ENCODE peak calls at places on chromosomes 7 and 10, in four cellular contexts. C is iPS DF 6.9, A is cardiac muscle cell, R is OCI-LY7. P is an unnamed sample.

GRCh38 chr7:157807510-157807909 is 470.7 kb downstream of the DNAJB6 start:
- DNase-seq in C (no peak), A (no peak), R (no peak), P (peak; percentile 86)

GRCh38 chr7:44144968-44145418 is 3.9 kb upstream of the MYL7 start:
- DNase-seq in C (no peak), A (no peak), R (no peak), P (peak; percentile 74)

GRCh38 chr7:3157541-3158287 is 114.0 kb upstream of the CARD11 start:
- DNase-seq in C (no peak), A (peak; percentile 52), R (no peak), P (no peak)

GRCh38 chr10:71188201-71188600 is 24.2 kb upstream of the UNC5B start:
- DNase-seq in C (no peak), A (no peak), R (no peak), P (no peak)

GRCh38 chr7:158266817-158267736 is 320.5 kb downstream of the PTPRN2 start:
- DNase-seq in C (no peak), A (no peak), R (no peak), P (no peak)

GRCh38 chr7:66518151-66518691 is 110.5 kb upstream of the KCTD7 start:
- DNase-seq in C (no peak), A (no peak), R (no peak), P (no peak)

GRCh38 chr10:26423722-26424121 is 14.4 kb upstream of the APBB1IP start:
- DNase-seq in C (no peak), A (no peak), R (no peak), P (no peak)

GRCh38 chr10:273088-273487 is 137.8 kb downstream of the ZMYND11 start:
- DNase-seq in C (no peak), A (no peak), R (no peak), P (no peak)

GRCh38 chr7:144415858-144416257 is 12.4 kb upstream of the NOBOX start:
- DNase-seq in C (no peak), A (no peak), R (no peak), P (no peak)

GRCh38 chr10:7260912-7261700 is 149.7 kb downstream of the SFMBT2 start:
- DNase-seq in C (no peak), A (peak; percentile 9), R (no peak), P (no peak)

GRCh38 chr7:131111081-131111576 is 216.5 kb upstream of the MKLN1 start:
- DNase-seq in C (no peak), A (peak; percentile 91), R (peak; percentile 32), P (no peak)

GRCh38 chr7:44738031-44738730 is 10.5 kb upstream of the ZMIZ2 start:
- DNase-seq in C (no peak), A (peak; percentile 37), R (no peak), P (no peak)

GRCh38 chr7:132152490-132152889 is 423.8 kb downstream of the PLXNA4 start:
- DNase-seq in C (no peak), A (no peak), R (no peak), P (no peak)

GRCh38 chr10:24873281-24873683 is 79.1 kb downstream of the PRTFDC1 start:
- DNase-seq in C (no peak), A (peak; percentile 97), R (no peak), P (no peak)

GRCh38 chr10:88874271-88874670 is 5.8 kb upstream of the STAMBPL1 start:
- DNase-seq in C (no peak), A (peak; percentile 57), R (no peak), P (no peak)

GRCh38 chr10:125756853-125757487 is 18.7 kb downstream of the MMP21 start:
- DNase-seq in C (no peak), A (no peak), R (no peak), P (no peak)

GRCh38 chr10:77798940-77799339 is 127.6 kb downstream of the DLG5 start:
- DNase-seq in C (no peak), A (no peak), R (no peak), P (no peak)

GRCh38 chr7:98223898-98224700 is 12.9 kb downstream of the BHLHA15 start:
- DNase-seq in C (no peak), A (no peak), R (no peak), P (no peak)

GRCh38 chr7:55623617-55624016 is 51.3 kb upstream of the VOPP1 start:
- DNase-seq in C (no peak), A (no peak), R (no peak), P (no peak)

GRCh38 chr7:55618913-55619312 is 46.6 kb upstream of the VOPP1 start:
- DNase-seq in C (no peak), A (no peak), R (no peak), P (no peak)

GRCh38 chr7:55624813-55625212 is 52.5 kb upstream of the VOPP1 start:
- DNase-seq in C (no peak), A (no peak), R (no peak), P (no peak)

GRCh38 chr7:55622241-55622835 is 50.0 kb upstream of the VOPP1 start:
- DNase-seq in C (no peak), A (no peak), R (no peak), P (no peak)
- H3K4me3 ChIP-seq in C (no peak overlapping the region), A (no peak overlapping the region), R (no peak overlapping the region), P (no peak overlapping the region)

GRCh38 chr7:30256459-30256858 is 27.9 kb upstream of the ZNRF2 start:
- DNase-seq in C (no peak), A (no peak), R (no peak), P (no peak)
- H3K4me3 ChIP-seq in C (no peak overlapping the region), A (no peak overlapping the region), R (no peak overlapping the region), P (no peak overlapping the region)

DNA sequence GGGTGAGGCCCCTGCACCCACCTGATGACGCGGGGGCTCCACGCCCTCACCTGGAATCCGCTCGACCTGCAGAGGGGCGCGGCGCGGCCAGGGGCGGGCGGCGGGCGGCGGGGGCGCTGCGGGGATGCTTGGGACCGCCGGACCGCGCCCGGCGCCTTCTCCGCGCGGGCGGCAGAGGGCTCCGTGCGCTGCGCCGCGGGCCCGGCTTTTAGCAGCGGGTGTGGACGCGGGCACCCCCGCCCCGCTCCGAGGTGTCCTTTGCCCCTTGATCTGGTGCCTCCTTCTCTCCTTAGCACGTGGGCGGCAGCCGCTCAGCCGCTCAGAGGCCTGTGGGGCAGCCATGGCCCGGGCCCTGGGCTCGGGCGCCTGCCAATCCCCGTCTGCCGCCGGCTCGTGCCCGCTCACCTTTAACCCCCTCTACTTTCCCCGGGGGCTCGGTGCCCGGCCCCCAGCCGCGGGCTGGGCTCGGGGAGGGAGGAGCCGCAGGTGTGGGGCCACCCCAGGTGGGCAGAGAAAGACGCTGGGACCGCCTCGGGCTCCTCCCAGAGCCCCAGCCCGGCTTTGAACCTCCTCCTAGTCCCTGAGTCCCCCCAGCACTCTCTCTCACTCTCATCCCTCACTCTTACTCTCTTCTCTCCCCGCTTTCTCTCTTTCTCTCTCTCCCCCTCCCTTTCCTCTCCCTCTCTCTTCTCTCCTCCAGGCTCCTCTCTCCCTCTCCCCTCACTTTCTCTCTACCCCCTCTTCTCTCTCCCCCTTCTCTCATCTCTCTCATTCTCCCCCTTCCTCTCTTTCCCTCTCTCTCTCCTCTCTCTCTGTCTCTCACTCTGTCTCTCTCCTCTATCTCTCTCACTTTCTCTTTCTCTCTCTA is 19.7 kb upstream of the VPS37D start:
- DNase-seq in C (no peak), A (no peak), R (no peak), P (peak; percentile 89)
- H3K4me3 ChIP-seq in C (peak overlapping the region; percentile 39), A (peak overlapping the region; percentile 26), R (no peak overlapping the region), P (peak overlapping the region; percentile 64)

DNA sequence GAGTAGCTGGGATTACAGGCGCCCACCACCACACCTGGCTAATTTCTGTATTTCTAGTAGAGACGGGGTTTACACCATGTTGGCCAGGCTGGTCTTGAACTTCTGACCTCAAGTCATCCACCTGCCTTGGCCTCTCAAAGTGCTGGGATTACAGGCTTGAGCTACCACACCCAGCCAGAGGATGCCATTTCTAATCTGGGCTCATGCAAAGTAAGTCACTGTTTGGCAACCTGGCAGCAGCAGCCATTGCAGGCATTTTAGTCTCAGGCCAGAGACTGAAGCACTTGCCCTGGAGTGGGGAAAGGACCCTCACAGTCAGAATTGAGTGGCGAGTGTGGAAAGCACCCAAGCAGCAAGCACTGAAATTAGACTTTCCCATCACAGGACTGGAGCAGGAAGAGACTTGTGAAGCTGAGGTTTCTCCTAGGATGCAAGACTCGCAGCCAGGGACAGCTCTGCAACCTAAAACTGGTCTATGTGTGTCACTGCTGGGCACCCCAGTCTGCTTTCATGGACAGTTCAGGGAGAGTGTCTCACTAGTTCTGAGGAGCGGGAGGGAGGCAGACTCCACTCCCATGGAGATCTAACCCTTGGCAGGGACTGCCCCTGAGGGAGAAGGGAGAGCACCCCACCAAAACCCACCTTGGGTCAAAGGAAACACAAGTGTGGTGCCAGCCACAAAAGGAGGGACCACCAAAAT is 27.6 kb downstream of the SNX13 start:
- DNase-seq in C (no peak), A (no peak), R (no peak), P (no peak)
- H3K4me3 ChIP-seq in C (no peak overlapping the region), A (no peak overlapping the region), R (no peak overlapping the region), P (no peak overlapping the region)

GRCh38 chr10:84164442-84164841 is 9.2 kb upstream of the GPR15LG start:
- DNase-seq in C (no peak), A (no peak), R (peak; percentile 53), P (no peak)
- H3K4me3 ChIP-seq in C (no peak overlapping the region), A (no peak overlapping the region), R (no peak overlapping the region), P (no peak overlapping the region)

GRCh38 chr7:152512711-152513110 is 76.9 kb upstream of the KMT2C start:
- DNase-seq in C (no peak), A (no peak), R (no peak), P (no peak)
- H3K4me3 ChIP-seq in C (no peak overlapping the region), A (no peak overlapping the region), R (no peak overlapping the region), P (no peak overlapping the region)

P was measured in H7.